ENCODE peak calls at places on chromosomes 7 and 10, in ten cellular contexts. P is activated CD8-positive, alpha-beta memory T cell treated with anti-CD3 and anti-CD28 coated beads for 48 hours; K is putamen; E is NCI-H2171 treated with DMSO at 0.1 percent for 48 hours; O is LoVo; G is IMR-90; B is stimulated activated effector memory CD8-positive, alpha-beta T cell treated with anti-CD3 and anti-CD28 coated beads, Interleukin-12 subunit alpha, Interleukin-12 subunit beta, amount 100 ng/mL, for 72 hours; W is astrocyte of the spinal cord; R is DND-41; Y is hypothalamus. M is an unnamed sample.

GRCh38 chr7:125834421-125834820 is 904.8 kb upstream of the POT1 start:
- DNase-seq in P (no peak), K (no peak), E (no peak), O (no peak), G (no peak), B (no peak), W (no peak), R (no peak), Y (no peak), M (no peak)

GRCh38 chr7:129951076-129952011 is 1.4 kb downstream of the UBE2H start:
- DNase-seq in P (no peak), K (peak), E (peak), O (no peak), G (no peak), B (no peak), W (peak), R (no peak), Y (no peak), M (no peak)

GRCh38 chr10:103273026-103273425 is 3.9 kb upstream of the INA start:
- DNase-seq in P (no peak), K (no peak), E (peak), O (peak), G (peak), B (no peak), W (peak), R (no peak), Y (no peak), M (peak)

GRCh38 chr7:127618775-127619174 is 833 bp upstream of the PAX4 start:
- DNase-seq in P (no peak), K (no peak), E (no peak), O (no peak), G (no peak), B (no peak), W (no peak), R (no peak), Y (no peak), M (no peak)

GRCh38 chr7:139393621-139394215 is 34.0 kb downstream of the LUC7L2 start:
- DNase-seq in P (no peak), K (no peak), E (no peak), O (no peak), G (no peak), B (no peak), W (peak), R (no peak), Y (no peak), M (no peak)

GRCh38 chr10:126042354-126042753 is 146.0 kb downstream of the FANK1 start:
- DNase-seq in P (no peak), K (peak), E (no peak), O (no peak), G (no peak), B (no peak), W (no peak), R (no peak), Y (no peak), M (no peak)

GRCh38 chr7:158141221-158141582 is 446.4 kb downstream of the PTPRN2 start:
- DNase-seq in P (no peak), K (no peak), E (no peak), O (no peak), G (no peak), B (no peak), W (no peak), R (no peak), Y (no peak), M (no peak)

GRCh38 chr7:69878015-69878414 is 279.7 kb downstream of the AUTS2 start:
- DNase-seq in P (no peak), K (no peak), E (no peak), O (no peak), G (no peak), B (no peak), W (no peak), R (no peak), Y (no peak), M (no peak)

GRCh38 chr10:17547026-17547425 is 70.1 kb downstream of the HACD1 start:
- DNase-seq in P (no peak), K (no peak), E (no peak), O (no peak), G (no peak), B (no peak), W (peak), R (no peak), Y (no peak), M (no peak)

GRCh38 chr7:32506266-32507054 is 11.2 kb downstream of the AVL9 start:
- DNase-seq in P (no peak), K (no peak), E (no peak), O (peak), G (peak), B (no peak), W (peak), R (no peak), Y (no peak), M (no peak)

GRCh38 chr10:124153601-124153930 is 60.2 kb upstream of the CHST15 start:
- DNase-seq in P (no peak), K (no peak), E (no peak), O (no peak), G (no peak), B (no peak), W (no peak), R (no peak), Y (no peak), M (no peak)

GRCh38 chr7:7795736-7796135 is 77.3 kb upstream of the RPA3 start:
- DNase-seq in P (no peak), K (no peak), E (no peak), O (peak), G (peak), B (no peak), W (peak), R (no peak), Y (no peak), M (no peak)

GRCh38 chr7:30445770-30446169 is 32.8 kb downstream of the NOD1 start:
- DNase-seq in P (peak), K (peak), E (peak), O (no peak), G (peak), B (peak), W (peak), R (peak), Y (no peak), M (no peak)

M was measured in glomerular endothelial cell.